ENCODE peak calls at places on chromosomes 7 and 10, in four cellular contexts. M is EL, V is fibroblast of mammary gland, Z is heart right ventricle. P is an unnamed sample.
A peak's percentile ranks its signal among the peaks of the same experiment; 100 is the strongest.

GRCh38 chr10:89278034-89278535 is 23.8 kb upstream of the IFIT2 start:
- DNase-seq in M (peak; percentile 99), Z (no peak), V (peak; percentile 97), P (no peak)

GRCh38 chr10:101941871-101942270 is 98.3 kb upstream of the KCNIP2 start:
- DNase-seq in M (peak; percentile 64), Z (no peak), V (peak; percentile 63), P (no peak)

GRCh38 chr10:96334888-96335526 is 23.8 kb downstream of the OPALIN start:
- DNase-seq in Z (no peak), V (peak; percentile 42), M (peak; percentile 39), P (peak; percentile 48)

GRCh38 chr7:41507686-41508268 is 195.1 kb downstream of the INHBA start:
- DNase-seq in Z (no peak), M (no peak), V (no peak), P (no peak)

GRCh38 chr7:124597509-124597908 is 168.1 kb downstream of the GPR37 start:
- DNase-seq in M (no peak), Z (no peak), V (no peak), P (no peak)

GRCh38 chr10:102185272-102185671 is 33.1 kb downstream of the NOLC1 start:
- DNase-seq in M (no peak), Z (no peak), V (no peak), P (no peak)

GRCh38 chr7:16315280-16315679 is 106.1 kb downstream of the CRPPA start:
- DNase-seq in Z (no peak), M (no peak), V (peak; percentile 17), P (no peak)

GRCh38 chr10:70925377-70926214 is 37.2 kb upstream of the PCBD1 start:
- DNase-seq in V (peak; percentile 12), Z (peak; percentile 62), M (peak; percentile 16), P (peak; percentile 79)

GRCh38 chr7:115471891-115472290 is 550.0 kb downstream of the MDFIC start:
- DNase-seq in Z (no peak), M (peak; percentile 26), V (peak; percentile 32), P (no peak)

GRCh38 chr10:4162571-4163286 is 377.7 kb upstream of the KLF6 start:
- DNase-seq in M (no peak), Z (no peak), V (no peak), P (no peak)

GRCh38 chr7:157721468-157722136 is 384.8 kb downstream of the DNAJB6 start:
- DNase-seq in V (no peak), M (no peak), Z (no peak), P (no peak)

GRCh38 chr7:9022456-9022855 is 589.0 kb downstream of the NXPH1 start:
- DNase-seq in M (no peak), V (no peak), Z (no peak), P (no peak)

GRCh38 chr7:29723599-29723998 is 82.7 kb upstream of the WIPF3 start:
- DNase-seq in Z (no peak), M (no peak), V (peak; percentile 39), P (no peak)

GRCh38 chr7:106305732-106306131 is 20.9 kb upstream of the NAMPT start:
- DNase-seq in M (no peak), Z (no peak), V (no peak), P (no peak)

GRCh38 chr10:86400705-86401587 is 34.4 kb upstream of the GRID1 start:
- DNase-seq in V (no peak), M (peak; percentile 63), Z (peak; percentile 54), P (no peak)

GRCh38 chr7:2800923-2801682 is 43.0 kb downstream of the GNA12 start:
- DNase-seq in M (no peak), V (peak; percentile 86), Z (peak; percentile 55), P (no peak)

GRCh38 chr10:4763960-4764428 is 62.0 kb upstream of the AKR1E2 start:
- DNase-seq in M (peak; percentile 77), Z (no peak), V (peak; percentile 94), P (no peak)

GRCh38 chr7:134318443-134318842 is 1.7 kb upstream of the SLC35B4 start:
- DNase-seq in Z (no peak), V (no peak), M (no peak), P (no peak)

GRCh38 chr7:155618708-155619633 is 25.5 kb upstream of the RBM33 start:
- DNase-seq in V (peak; percentile 29), Z (no peak), M (peak; percentile 65), P (no peak)

GRCh38 chr7:116588641-116589594 is 64.1 kb downstream of the CAV1 start:
- DNase-seq in Z (no peak), M (peak; percentile 75), V (peak; percentile 77), P (no peak)

GRCh38 chr10:62466590-62466989 is 92.4 kb downstream of the ZNF365 start:
- DNase-seq in Z (no peak), V (no peak), M (no peak), P (no peak)

GRCh38 chr7:90552521-90552920 is 43.6 kb upstream of the CDK14 start:
- DNase-seq in Z (no peak), V (peak; percentile 45), M (peak; percentile 8), P (no peak)

GRCh38 chr10:70651661-70652060 is 20.6 kb upstream of the ADAMTS14 start:
- DNase-seq in Z (no peak), V (peak; percentile 42), M (no peak), P (no peak)

GRCh38 chr7:93117327-93117726 is 452 bp downstream of the SAMD9 start:
- DNase-seq in M (peak; percentile 14), V (no peak), Z (no peak), P (no peak)

GRCh38 chr10:114306116-114306973 is 67.3 kb downstream of the VWA2 start:
- DNase-seq in V (peak; percentile 96), Z (no peak), M (peak; percentile 98), P (no peak)

GRCh38 chr10:35063837-35064454 is 26.2 kb downstream of the CUL2 start:
- DNase-seq in V (no peak), Z (no peak), M (no peak), P (no peak)

GRCh38 chr10:110165239-110165638 is 42.2 kb upstream of the MXI1 start:
- DNase-seq in Z (no peak), V (no peak), M (no peak), P (no peak)

GRCh38 chr7:103951311-103951710 is 38.1 kb downstream of the RELN start:
- DNase-seq in V (no peak), Z (no peak), M (no peak), P (no peak)

GRCh38 chr7:35652124-35652523 is 42.8 kb downstream of the HERPUD2 start:
- DNase-seq in Z (no peak), M (no peak), V (no peak), P (no peak)

GRCh38 chr10:96642973-96643372 is 56.2 kb upstream of the TM9SF3 start:
- DNase-seq in M (peak; percentile 65), V (peak; percentile 18), Z (peak; percentile 70), P (peak; percentile 37)

GRCh38 chr10:89981891-89982290 is 280.5 kb downstream of the KIF20B start:
- DNase-seq in V (peak; percentile 41), Z (no peak), M (no peak), P (no peak)

GRCh38 chr7:2521952-2522591 is 2.5 kb downstream of the LFNG start:
- DNase-seq in M (peak; percentile 68), Z (peak; percentile 62), V (peak; percentile 39), P (no peak)

GRCh38 chr10:127536972-127537760 is 11.9 kb upstream of the NPS start:
- DNase-seq in Z (no peak), V (no peak), M (no peak), P (no peak)

GRCh38 chr10:74382643-74383042 is 231.6 kb downstream of the ADK start:
- DNase-seq in M (no peak), Z (no peak), V (no peak), P (no peak)

GRCh38 chr7:133851416-133851815 is 275.7 kb upstream of the LRGUK start:
- DNase-seq in M (peak; percentile 3), V (no peak), Z (no peak), P (no peak)

GRCh38 chr10:78254013-78254412 is 220.3 kb downstream of the RPS24 start:
- DNase-seq in M (no peak), Z (no peak), V (no peak), P (no peak)

GRCh38 chr7:29319719-29320521 is 125.3 kb downstream of the CHN2 start:
- DNase-seq in M (no peak), V (no peak), Z (no peak), P (no peak)

GRCh38 chr7:16914771-16915170 is 33.0 kb upstream of the AGR3 start:
- DNase-seq in V (peak; percentile 71), M (peak; percentile 16), Z (no peak), P (no peak)

P was measured in D341Med.